ENCODE peak calls at places on chromosomes 11 and 22, in five cellular contexts. R, U, K, O and H are unnamed samples.

GRCh38 chr11:13183094-13183825 is 94.3 kb upstream of the BMAL1 start:
- DNase-seq in K (peak; percentile 34), O (peak; percentile 52), U (no peak), R (peak; percentile 57), H (peak; percentile 28)

GRCh38 chr11:29527391-29527936 is 489.4 kb downstream of the KCNA4 start:
- DNase-seq in K (peak; percentile 6), R (peak; percentile 39), U (no peak), O (peak; percentile 40), H (peak; percentile 35)

GRCh38 chr11:82969811-82970210 is 68.3 kb downstream of the DDIAS start:
- DNase-seq in O (no peak), U (no peak), K (no peak), R (no peak), H (no peak)

GRCh38 chr11:70477607-70478006 is 79.3 kb downstream of the CTTN start:
- DNase-seq in U (peak; percentile 37), K (no peak), O (no peak), R (no peak), H (no peak)

GRCh38 chr11:121722431-121723256 is 269.9 kb upstream of the SORL1-AS1 start:
- DNase-seq in K (peak; percentile 78), O (no peak), U (peak; percentile 73), R (peak; percentile 78), H (peak; percentile 87)

GRCh38 chr11:69891421-69892236 is 72.4 kb upstream of the FGF3 start:
- DNase-seq in K (no peak), U (no peak), O (no peak), R (no peak), H (peak; percentile 66)

GRCh38 chr22:38710866-38711265 is 5.1 kb downstream of the GTPBP1 start:
- DNase-seq in K (no peak), U (no peak), R (no peak), O (no peak), H (no peak)

GRCh38 chr11:33735166-33735425 is 1.1 kb downstream of the CD59 start:
- DNase-seq in R (no peak), U (no peak), K (peak; percentile 9), O (no peak), H (no peak)

GRCh38 chr11:121829159-121829643 is 286.8 kb downstream of the BLID start:
- DNase-seq in O (peak; percentile 19), U (no peak), R (peak; percentile 93), K (peak; percentile 88), H (no peak)

GRCh38 chr22:17781319-17782031 is 7.2 kb upstream of the BID start:
- DNase-seq in R (peak; percentile 91), K (peak; percentile 93), O (peak; percentile 14), U (no peak), H (peak; percentile 78)

GRCh38 chr11:92830382-92831148 is 138.9 kb upstream of the MTNR1B start:
- DNase-seq in O (no peak), K (no peak), R (no peak), U (no peak), H (no peak)

GRCh38 chr11:2300290-2300935 is 1.3 kb downstream of the C11orf21 start:
- DNase-seq in R (no peak), U (no peak), O (no peak), K (no peak), H (no peak)

GRCh38 chr11:70913715-70914231 is 338.6 kb downstream of the SHANK2 start:
- DNase-seq in U (no peak), K (no peak), O (no peak), R (no peak), H (no peak)

GRCh38 chr11:10651579-10652361 is 41.8 kb downstream of the IRAG1 start:
- DNase-seq in U (no peak), O (peak; percentile 50), R (no peak), K (no peak), H (no peak)

GRCh38 chr11:117229411-117229810 is 2.5 kb downstream of the PCSK7 start:
- DNase-seq in R (no peak), O (no peak), U (no peak), K (no peak), H (no peak)

GRCh38 chr11:110093407-110094297 is 460 bp downstream of the ZC3H12C start:
- DNase-seq in O (peak; percentile 54), R (peak; percentile 39), U (peak; percentile 64), K (peak; percentile 58), H (peak; percentile 11)

GRCh38 chr11:44911031-44911814 is 39.5 kb downstream of the TP53I11 start:
- DNase-seq in K (peak; percentile 67), U (peak; percentile 67), O (peak; percentile 76), R (peak; percentile 85), H (peak; percentile 61)